ENCODE peak calls at places on chromosome 7, in seven cellular contexts. D, N, G, T, H, F and I are unnamed samples.

GRCh38 chr7:620052-620451 is 100.4 kb upstream of the PDGFA start:
- DNase-seq in D (no peak), N (no peak), G (no peak), T (peak; percentile 39), H (no peak), F (peak; percentile 54), I (no peak)

GRCh38 chr7:50662059-50662689 is 97.0 kb upstream of the DDC start:
- DNase-seq in D (no peak), N (no peak), G (no peak), T (no peak), H (no peak), F (peak; percentile 18), I (peak; percentile 57)

GRCh38 chr7:74266191-74266963 is 12.2 kb upstream of the RFC2 start:
- DNase-seq in D (no peak), N (no peak), G (no peak), T (no peak), H (no peak), F (no peak), I (no peak)

GRCh38 chr7:112624416-112624815 is 143.6 kb downstream of the LSMEM1 start:
- DNase-seq in D (no peak), N (no peak), G (no peak), T (no peak), H (no peak), F (no peak), I (no peak)

GRCh38 chr7:33261585-33261984 is 132.2 kb downstream of the BBS9 start:
- DNase-seq in D (no peak), N (no peak), G (no peak), T (no peak), H (no peak), F (peak; percentile 5), I (no peak)

GRCh38 chr7:130909161-130909836 is 175.3 kb upstream of the KLF14 start:
- DNase-seq in D (no peak), N (no peak), G (no peak), T (no peak), H (no peak), F (no peak), I (no peak)

GRCh38 chr7:83211685-83212084 is 49.0 kb upstream of the PCLO start:
- DNase-seq in D (no peak), N (no peak), G (no peak), T (peak; percentile 60), H (no peak), F (no peak), I (no peak)

GRCh38 chr7:123789200-123789784 is 40.5 kb upstream of the WASL start:
- DNase-seq in D (no peak), N (no peak), G (no peak), T (no peak), H (no peak), F (no peak), I (no peak)

GRCh38 chr7:19413444-19413965 is 268.3 kb upstream of the FERD3L start:
- DNase-seq in D (no peak), N (no peak), G (no peak), T (no peak), H (no peak), F (no peak), I (no peak)

GRCh38 chr7:1043552-1044188 is 676 bp upstream of the GPR146 start:
- DNase-seq in D (no peak), N (no peak), G (no peak), T (no peak), H (no peak), F (no peak), I (no peak)

GRCh38 chr7:91603707-91604106 is 276.8 kb downstream of the MTERF1 start:
- DNase-seq in D (no peak), N (no peak), G (no peak), T (no peak), H (no peak), F (no peak), I (no peak)

GRCh38 chr7:33050425-33051318 is 11.9 kb downstream of the NT5C3A start:
- DNase-seq in D (no peak), N (no peak), G (no peak), T (peak; percentile 45), H (peak; percentile 32), F (peak; percentile 23), I (peak; percentile 95)

GRCh38 chr7:139651308-139651707 is 126.5 kb downstream of the HIPK2 start:
- DNase-seq in D (peak; percentile 41), N (peak; percentile 26), G (no peak), T (no peak), H (no peak), F (no peak), I (no peak)

GRCh38 chr7:68425377-68425776 is 1172.9 kb upstream of the AUTS2 start:
- DNase-seq in D (no peak), N (no peak), G (no peak), T (no peak), H (no peak), F (no peak), I (no peak)